ENCODE peak calls at places on chromosomes 12 and 14, in six cellular contexts. One of them, this sample, is unnamed.

GRCh38 chr12:89384050-89384749 is 31.9 kb upstream of the DUSP6 start:
- DNase-seq in endothelial cell: peak
- DNase-seq in glutamatergic neuron: no peak
- DNase-seq in tibial artery: no peak
- DNase-seq in epithelial cell of esophagus: peak
- DNase-seq in WTC11: peak
- DNase-seq in this sample: peak

GRCh38 chr14:105974902-105975301 is 448.5 kb downstream of the TMEM121 start:
- DNase-seq in endothelial cell: no peak
- DNase-seq in glutamatergic neuron: no peak
- DNase-seq in tibial artery: no peak
- DNase-seq in epithelial cell of esophagus: no peak
- DNase-seq in WTC11: no peak
- DNase-seq in this sample: no peak

GRCh38 chr14:44404599-44405349 is 102.3 kb downstream of the FSCB start:
- DNase-seq in endothelial cell: no peak
- DNase-seq in glutamatergic neuron: no peak
- DNase-seq in tibial artery: no peak
- DNase-seq in epithelial cell of esophagus: no peak
- DNase-seq in WTC11: no peak
- DNase-seq in this sample: no peak

GRCh38 chr14:35335388-35336092 is 43.4 kb downstream of the PSMA6 start:
- DNase-seq in endothelial cell: no peak
- DNase-seq in glutamatergic neuron: no peak
- DNase-seq in tibial artery: no peak
- DNase-seq in epithelial cell of esophagus: no peak
- DNase-seq in WTC11: no peak
- DNase-seq in this sample: no peak

GRCh38 chr14:75417674-75418073 is 10.1 kb upstream of the JDP2 start:
- DNase-seq in endothelial cell: no peak
- DNase-seq in glutamatergic neuron: no peak
- DNase-seq in tibial artery: no peak
- DNase-seq in epithelial cell of esophagus: no peak
- DNase-seq in WTC11: no peak
- DNase-seq in this sample: peak

GRCh38 chr12:120639771-120640721 is at the start of gene CABP1:
- DNase-seq in endothelial cell: peak
- DNase-seq in glutamatergic neuron: peak
- DNase-seq in tibial artery: no peak
- DNase-seq in epithelial cell of esophagus: no peak
- DNase-seq in WTC11: peak
- DNase-seq in this sample: no peak

GRCh38 chr14:100072783-100073346 is 7.6 kb downstream of the EVL start:
- DNase-seq in endothelial cell: no peak
- DNase-seq in glutamatergic neuron: no peak
- DNase-seq in tibial artery: no peak
- DNase-seq in epithelial cell of esophagus: peak
- DNase-seq in WTC11: no peak
- DNase-seq in this sample: no peak

GRCh38 chr14:55777867-55778266 is 197.9 kb downstream of the KTN1 start:
- DNase-seq in endothelial cell: no peak
- DNase-seq in glutamatergic neuron: no peak
- DNase-seq in tibial artery: no peak
- DNase-seq in epithelial cell of esophagus: no peak
- DNase-seq in WTC11: no peak
- DNase-seq in this sample: no peak

GRCh38 chr12:124821252-124822200 is 42.1 kb downstream of the SCARB1 start:
- DNase-seq in endothelial cell: no peak
- DNase-seq in glutamatergic neuron: no peak
- DNase-seq in tibial artery: no peak
- DNase-seq in epithelial cell of esophagus: no peak
- DNase-seq in WTC11: no peak
- DNase-seq in this sample: no peak

GRCh38 chr12:56119361-56119796 is 1.3 kb downstream of the ZC3H10 start:
- DNase-seq in endothelial cell: peak
- DNase-seq in glutamatergic neuron: peak
- DNase-seq in tibial artery: peak
- DNase-seq in epithelial cell of esophagus: peak
- DNase-seq in WTC11: peak
- DNase-seq in this sample: peak

GRCh38 chr14:72736348-72736747 is 157.6 kb downstream of the DPF3 start:
- DNase-seq in endothelial cell: no peak
- DNase-seq in glutamatergic neuron: no peak
- DNase-seq in tibial artery: peak
- DNase-seq in epithelial cell of esophagus: no peak
- DNase-seq in WTC11: no peak
- DNase-seq in this sample: no peak

GRCh38 chr14:75427482-75428229 is at the start of gene JDP2:
- DNase-seq in endothelial cell: peak
- DNase-seq in glutamatergic neuron: peak
- DNase-seq in tibial artery: peak
- DNase-seq in epithelial cell of esophagus: peak
- DNase-seq in WTC11: peak
- DNase-seq in this sample: peak

GRCh38 chr12:110778801-110779577 is 36.3 kb upstream of the PPP1CC start:
- DNase-seq in endothelial cell: no peak
- DNase-seq in glutamatergic neuron: no peak
- DNase-seq in tibial artery: no peak
- DNase-seq in epithelial cell of esophagus: no peak
- DNase-seq in WTC11: no peak
- DNase-seq in this sample: no peak

GRCh38 chr12:20220339-20220738 is 148.0 kb upstream of the PDE3A start:
- DNase-seq in endothelial cell: no peak
- DNase-seq in glutamatergic neuron: no peak
- DNase-seq in tibial artery: no peak
- DNase-seq in epithelial cell of esophagus: peak
- DNase-seq in WTC11: peak
- DNase-seq in this sample: no peak
- TF ChIP-seq CTCF in endothelial cell: no peak
- TF ChIP-seq CTCF in glutamatergic neuron: no peak
- TF ChIP-seq CTCF in tibial artery: no peak
- TF ChIP-seq CTCF in epithelial cell of esophagus: peak
- TF ChIP-seq CTCF in WTC11: no peak
- TF ChIP-seq CTCF in this sample: peak

DNA sequence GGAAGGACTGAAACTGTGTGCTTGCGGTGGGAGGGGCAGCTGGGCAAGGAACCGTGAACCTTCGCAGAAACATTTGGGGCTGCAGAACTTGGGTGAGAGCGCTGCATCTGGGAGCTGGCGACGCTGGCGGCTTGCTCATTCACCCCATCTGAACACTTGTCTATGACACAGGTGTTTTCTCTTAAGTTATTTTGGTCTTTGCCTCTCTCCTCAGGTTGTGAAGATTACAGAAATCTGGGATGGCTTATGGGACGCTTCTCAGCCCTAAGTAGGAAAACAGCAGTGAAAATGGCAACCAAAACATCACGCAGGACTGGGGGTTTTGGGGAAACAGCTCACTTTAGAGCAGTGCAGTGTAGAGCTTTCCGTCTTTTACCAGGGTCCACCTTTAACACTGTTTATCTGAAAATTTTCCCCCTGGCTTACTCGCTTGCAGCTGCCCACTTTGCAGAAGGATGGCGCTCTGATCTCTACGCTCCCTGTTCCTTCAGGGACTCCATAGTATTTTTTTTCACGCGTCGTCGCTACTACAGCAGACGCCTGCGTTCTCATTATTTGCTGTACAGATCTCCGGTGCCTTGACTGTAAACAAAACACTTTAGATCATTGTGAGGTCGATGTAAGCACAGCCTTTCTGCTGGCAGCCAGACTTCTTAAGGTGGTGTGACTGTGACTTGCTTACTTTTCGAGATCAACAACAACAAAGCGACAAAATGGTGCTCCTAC is 2.7 kb upstream of the CDKN1B start:
- DNase-seq in endothelial cell: peak
- DNase-seq in glutamatergic neuron: no peak
- DNase-seq in tibial artery: no peak
- DNase-seq in epithelial cell of esophagus: peak
- DNase-seq in WTC11: no peak
- DNase-seq in this sample: no peak
- TF ChIP-seq CTCF in endothelial cell: no peak
- TF ChIP-seq CTCF in glutamatergic neuron: no peak
- TF ChIP-seq CTCF in tibial artery: no peak
- TF ChIP-seq CTCF in epithelial cell of esophagus: peak
- TF ChIP-seq CTCF in WTC11: no peak
- TF ChIP-seq CTCF in this sample: no peak

DNA sequence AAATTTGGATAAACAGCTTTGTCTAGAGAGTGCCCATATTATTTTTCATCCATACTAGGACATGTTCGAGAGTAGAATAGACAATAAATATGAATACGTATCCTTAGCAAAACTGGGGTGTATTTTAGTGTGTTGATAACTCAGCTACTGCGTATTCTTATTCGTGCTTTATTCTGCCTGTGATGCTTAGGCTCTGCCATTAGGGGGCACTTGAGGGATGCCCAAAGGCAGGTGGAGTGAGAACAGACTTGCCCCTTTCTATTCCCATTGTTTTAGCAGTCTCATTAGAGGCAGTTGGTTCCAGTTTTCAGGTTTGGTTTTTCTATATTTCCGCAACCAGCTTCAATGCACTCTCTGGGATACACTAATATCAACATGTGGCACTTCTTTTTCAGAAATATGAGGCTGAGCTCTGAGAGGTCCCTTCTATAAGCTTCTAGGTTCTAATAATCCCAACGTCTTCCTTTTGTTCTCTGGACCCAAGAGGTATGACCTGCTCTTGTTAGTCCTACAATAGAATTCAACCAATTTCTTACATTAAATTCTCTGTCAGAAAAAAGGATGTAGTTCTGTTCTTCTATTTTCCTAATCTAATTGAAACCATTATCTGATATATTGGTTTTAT is 985.7 kb upstream of the FBXO33 start:
- DNase-seq in endothelial cell: peak
- DNase-seq in glutamatergic neuron: peak
- DNase-seq in tibial artery: no peak
- DNase-seq in epithelial cell of esophagus: peak
- DNase-seq in WTC11: peak
- DNase-seq in this sample: no peak
- TF ChIP-seq CTCF in endothelial cell: peak
- TF ChIP-seq CTCF in glutamatergic neuron: peak
- TF ChIP-seq CTCF in tibial artery: peak
- TF ChIP-seq CTCF in epithelial cell of esophagus: peak
- TF ChIP-seq CTCF in WTC11: peak
- TF ChIP-seq CTCF in this sample: no peak

GRCh38 chr12:69095765-69096477 is 143.4 kb upstream of the CPSF6 start:
- DNase-seq in endothelial cell: no peak
- DNase-seq in glutamatergic neuron: no peak
- DNase-seq in tibial artery: no peak
- DNase-seq in epithelial cell of esophagus: no peak
- DNase-seq in WTC11: no peak
- DNase-seq in this sample: no peak

GRCh38 chr12:69094606-69095216 is 144.7 kb upstream of the CPSF6 start:
- DNase-seq in endothelial cell: no peak
- DNase-seq in glutamatergic neuron: no peak
- DNase-seq in tibial artery: no peak
- DNase-seq in epithelial cell of esophagus: no peak
- DNase-seq in WTC11: no peak
- DNase-seq in this sample: no peak

GRCh38 chr12:69092137-69092536 is 147.2 kb upstream of the CPSF6 start:
- DNase-seq in endothelial cell: no peak
- DNase-seq in glutamatergic neuron: no peak
- DNase-seq in tibial artery: no peak
- DNase-seq in epithelial cell of esophagus: no peak
- DNase-seq in WTC11: no peak
- DNase-seq in this sample: no peak

GRCh38 chr12:69087986-69088385 is 151.4 kb upstream of the CPSF6 start:
- DNase-seq in endothelial cell: no peak
- DNase-seq in glutamatergic neuron: no peak
- DNase-seq in tibial artery: no peak
- DNase-seq in epithelial cell of esophagus: no peak
- DNase-seq in WTC11: no peak
- DNase-seq in this sample: no peak

GRCh38 chr12:69091447-69092022 is 147.8 kb upstream of the CPSF6 start:
- DNase-seq in endothelial cell: no peak
- DNase-seq in glutamatergic neuron: no peak
- DNase-seq in tibial artery: no peak
- DNase-seq in epithelial cell of esophagus: no peak
- DNase-seq in WTC11: no peak
- DNase-seq in this sample: no peak
- TF ChIP-seq CTCF in endothelial cell: no peak
- TF ChIP-seq CTCF in glutamatergic neuron: no peak
- TF ChIP-seq CTCF in tibial artery: no peak
- TF ChIP-seq CTCF in epithelial cell of esophagus: no peak
- TF ChIP-seq CTCF in WTC11: no peak
- TF ChIP-seq CTCF in this sample: no peak

GRCh38 chr12:105799103-105799502 is 339.7 kb downstream of the NUAK1 start:
- DNase-seq in endothelial cell: no peak
- DNase-seq in glutamatergic neuron: no peak
- DNase-seq in tibial artery: no peak
- DNase-seq in epithelial cell of esophagus: no peak
- DNase-seq in WTC11: no peak
- DNase-seq in this sample: no peak

GRCh38 chr12:105793421-105793820 is 345.3 kb downstream of the NUAK1 start:
- DNase-seq in endothelial cell: no peak
- DNase-seq in glutamatergic neuron: no peak
- DNase-seq in tibial artery: no peak
- DNase-seq in epithelial cell of esophagus: no peak
- DNase-seq in WTC11: no peak
- DNase-seq in this sample: no peak

GRCh38 chr12:105803292-105803691 is 335.5 kb downstream of the NUAK1 start:
- DNase-seq in endothelial cell: no peak
- DNase-seq in glutamatergic neuron: no peak
- DNase-seq in tibial artery: no peak
- DNase-seq in epithelial cell of esophagus: peak
- DNase-seq in WTC11: no peak
- DNase-seq in this sample: no peak

DNA sequence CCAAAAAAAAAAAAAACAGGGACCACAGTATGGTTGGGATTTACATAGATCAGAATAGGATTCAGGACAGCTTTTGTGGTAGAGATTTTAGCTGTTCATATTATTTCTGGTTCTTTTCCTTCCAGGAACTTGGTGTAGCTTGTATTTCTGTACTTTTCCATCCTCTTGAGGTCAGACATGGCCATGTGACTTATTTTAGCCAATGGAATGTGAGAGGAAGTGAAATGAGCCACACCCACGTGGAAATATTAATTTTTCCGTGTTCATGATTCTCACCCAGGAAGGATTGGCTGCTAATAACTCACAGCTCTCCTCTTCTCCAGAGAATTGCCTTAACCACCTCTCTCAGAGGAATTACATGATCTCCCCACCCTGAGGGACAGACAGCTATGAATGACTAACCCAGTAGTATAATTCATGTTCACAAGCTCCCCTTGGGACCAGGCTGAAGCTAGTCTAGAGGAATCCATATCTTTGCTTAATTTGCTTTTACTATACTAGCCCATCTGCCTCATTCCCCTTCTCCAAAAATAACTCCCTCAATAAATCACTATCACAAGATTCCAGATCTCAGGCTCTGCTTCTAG is 340.4 kb downstream of the NUAK1 start:
- DNase-seq in endothelial cell: no peak
- DNase-seq in glutamatergic neuron: no peak
- DNase-seq in tibial artery: no peak
- DNase-seq in epithelial cell of esophagus: no peak
- DNase-seq in WTC11: no peak
- DNase-seq in this sample: no peak
- TF ChIP-seq CTCF in endothelial cell: no peak
- TF ChIP-seq CTCF in glutamatergic neuron: no peak
- TF ChIP-seq CTCF in tibial artery: no peak
- TF ChIP-seq CTCF in epithelial cell of esophagus: no peak
- TF ChIP-seq CTCF in WTC11: no peak
- TF ChIP-seq CTCF in this sample: no peak